ENCODE peak calls at places on chromosome 4, in eight cellular contexts. V is lower leg skin, Y is BE2C, S is HCT116, A is heart left ventricle, D is fibroblast of lung, X is retinal pigment epithelial cell, N is brain microvascular endothelial cell. L is an unnamed sample.
A peak's percentile ranks its signal among the peaks of the same experiment; 100 is the strongest.

GRCh38 chr4:153507679-153508073 is 41.5 kb downstream of the TMEM131L start:
- DNase-seq in V (no peak), Y (no peak), S (no peak), A (no peak), D (no peak), X (no peak), N (no peak), L (no peak)

GRCh38 chr4:109075617-109076016 is 226.8 kb downstream of the COL25A1 start:
- DNase-seq in V (no peak), Y (no peak), S (no peak), A (no peak), D (no peak), X (no peak), N (no peak), L (no peak)

GRCh38 chr4:36303430-36304137 is 22.2 kb downstream of the DTHD1 start:
- DNase-seq in V (no peak), Y (no peak), S (no peak), A (no peak), D (no peak), X (no peak), N (no peak), L (no peak)

GRCh38 chr4:52780206-52780605 is 29.0 kb upstream of the ERVMER34-1 start:
- DNase-seq in V (peak; percentile 30), Y (no peak), S (no peak), A (no peak), D (peak; percentile 65), X (no peak), N (no peak), L (no peak)

GRCh38 chr4:75843596-75843995 is 58.7 kb downstream of the PPEF2 start:
- DNase-seq in V (no peak), Y (no peak), S (no peak), A (no peak), D (no peak), X (no peak), N (no peak), L (no peak)

GRCh38 chr4:19104176-19104575 is 1082.6 kb upstream of the LCORL start:
- DNase-seq in V (no peak), Y (no peak), S (no peak), A (no peak), D (no peak), X (no peak), N (no peak), L (no peak)

GRCh38 chr4:152128356-152128755 is 367.5 kb upstream of the GATB start:
- DNase-seq in V (no peak), Y (no peak), S (no peak), A (no peak), D (no peak), X (no peak), N (no peak), L (no peak)

GRCh38 chr4:60133414-60133813 is 1066.7 kb upstream of the ADGRL3 start:
- DNase-seq in V (no peak), Y (no peak), S (no peak), A (no peak), D (peak; percentile 69), X (peak; percentile 58), N (peak; percentile 25), L (no peak)

GRCh38 chr4:87209182-87209581 is 11.2 kb downstream of the KLHL8 start:
- DNase-seq in V (no peak), Y (no peak), S (no peak), A (no peak), D (no peak), X (no peak), N (no peak), L (no peak)

GRCh38 chr4:98996056-98996941 is 778 bp downstream of the METAP1 start:
- DNase-seq in V (no peak), Y (no peak), S (no peak), A (no peak), D (peak; percentile 44), X (peak; percentile 4), N (peak; percentile 23), L (no peak)

GRCh38 chr4:113809313-113809712 is 47.8 kb upstream of the CAMK2D start:
- DNase-seq in V (peak; percentile 45), Y (no peak), S (no peak), A (no peak), D (peak; percentile 15), X (no peak), N (no peak), L (no peak)

GRCh38 chr4:128524311-128524710 is 236.7 kb upstream of the PGRMC2 start:
- DNase-seq in V (peak; percentile 50), Y (no peak), S (peak; percentile 53), A (no peak), D (peak; percentile 89), X (peak; percentile 78), N (peak; percentile 70), L (no peak)

GRCh38 chr4:13509442-13509841 is 25.3 kb upstream of the RAB28 start:
- DNase-seq in V (no peak), Y (no peak), S (no peak), A (no peak), D (no peak), X (no peak), N (no peak), L (no peak)

GRCh38 chr4:7539659-7540058 is 104.9 kb upstream of the PSAPL1 start:
- DNase-seq in V (no peak), Y (peak; percentile 100), S (peak; percentile 92), A (peak; percentile 51), D (peak; percentile 4), X (no peak), N (peak; percentile 0), L (no peak)

GRCh38 chr4:55397521-55398321 is 2.0 kb downstream of the TMEM165 start:
- DNase-seq in V (no peak), Y (no peak), S (no peak), A (no peak), D (peak; percentile 84), X (no peak), N (no peak), L (no peak)

GRCh38 chr4:53617101-53617680 is 25.9 kb upstream of the LNX1 start:
- DNase-seq in V (no peak), Y (no peak), S (no peak), A (no peak), D (no peak), X (no peak), N (no peak), L (no peak)

GRCh38 chr4:138834029-138834428 is 181.6 kb upstream of the NOCT start:
- DNase-seq in V (no peak), Y (no peak), S (no peak), A (no peak), D (no peak), X (no peak), N (no peak), L (no peak)

GRCh38 chr4:183098080-183098722 is 856 bp upstream of the WWC2 start:
- DNase-seq in V (peak; percentile 20), Y (peak; percentile 9), S (no peak), A (peak; percentile 86), D (peak; percentile 56), X (no peak), N (peak; percentile 29), L (peak; percentile 76)

GRCh38 chr4:22500831-22501714 is 14.8 kb downstream of the ADGRA3 start:
- DNase-seq in V (no peak), Y (no peak), S (peak; percentile 66), A (no peak), D (no peak), X (no peak), N (peak; percentile 66), L (no peak)

GRCh38 chr4:188328966-188329365 is 189.7 kb downstream of the TRIML1 start:
- DNase-seq in V (no peak), Y (no peak), S (no peak), A (no peak), D (no peak), X (no peak), N (no peak), L (no peak)
- TF ChIP-seq CTCF in V (no peak), Y (no peak), S (no peak), A (no peak), D (no peak), X (no peak), N (no peak), L (no peak)

GRCh38 chr4:23853986-23854385 is 35.9 kb downstream of the PPARGC1A start:
- DNase-seq in V (no peak), Y (no peak), S (no peak), A (no peak), D (no peak), X (no peak), N (no peak), L (no peak)

GRCh38 chr4:23856630-23857029 is 33.2 kb downstream of the PPARGC1A start:
- DNase-seq in V (no peak), Y (no peak), S (no peak), A (no peak), D (no peak), X (no peak), N (no peak), L (no peak)

GRCh38 chr4:23855912-23856605 is 33.8 kb downstream of the PPARGC1A start:
- DNase-seq in V (no peak), Y (no peak), S (no peak), A (no peak), D (peak; percentile 79), X (no peak), N (peak; percentile 21), L (no peak)

GRCh38 chr4:23861897-23862296 is 27.9 kb downstream of the PPARGC1A start:
- DNase-seq in V (no peak), Y (no peak), S (no peak), A (no peak), D (no peak), X (no peak), N (no peak), L (no peak)

DNA sequence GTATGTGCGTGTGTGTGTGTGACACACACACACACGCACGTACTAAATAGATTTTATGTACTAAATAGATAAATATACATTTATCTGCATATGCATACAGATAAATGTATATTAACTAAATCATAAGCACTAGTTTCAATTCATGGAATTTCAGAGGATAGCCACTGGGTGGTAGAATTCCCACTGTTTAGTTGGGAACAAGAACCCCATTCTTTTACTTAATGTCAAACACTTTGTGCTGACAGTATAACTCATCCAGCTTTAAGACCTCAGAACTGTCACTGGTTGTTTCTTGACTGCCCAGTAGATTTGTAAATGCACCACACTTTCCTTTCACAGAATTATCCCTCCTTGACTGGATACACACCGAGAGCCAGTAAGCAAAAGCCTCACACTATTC is 32.5 kb downstream of the PPARGC1A start:
- DNase-seq in V (no peak), Y (no peak), S (no peak), A (no peak), D (peak; percentile 80), X (no peak), N (peak; percentile 3), L (no peak)
- TF ChIP-seq CTCF in V (no peak), Y (peak; percentile 20), S (no peak), A (no peak), D (peak; percentile 47), X (peak; percentile 34), N (peak; percentile 13), L (peak; percentile 57)

DNA sequence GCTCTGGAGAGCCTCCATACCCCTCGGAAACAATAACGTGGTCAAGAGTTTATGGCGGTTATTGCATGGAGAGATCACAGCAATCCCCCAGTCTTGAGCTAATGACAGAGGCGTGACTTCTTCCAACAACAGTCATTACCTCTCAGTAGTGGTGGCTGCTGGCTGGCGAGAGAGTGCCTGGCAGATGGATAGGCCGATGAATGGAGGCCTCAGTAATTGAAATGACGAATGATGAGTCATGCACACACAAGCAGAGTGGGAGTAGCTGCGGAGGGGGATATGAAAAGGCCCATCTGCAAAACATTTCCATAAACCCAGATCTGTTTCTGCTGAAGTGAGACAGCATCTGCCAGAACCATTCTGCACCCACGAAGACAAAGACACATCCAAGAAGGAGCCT is 155.1 kb downstream of the STK32B start:
- DNase-seq in V (peak; percentile 55), Y (peak; percentile 71), S (peak; percentile 49), A (no peak), D (peak; percentile 43), X (no peak), N (peak; percentile 84), L (no peak)
- TF ChIP-seq CTCF in V (no peak), Y (no peak), S (no peak), A (no peak), D (no peak), X (no peak), N (no peak), L (no peak)

GRCh38 chr4:18021720-18022571 is at the start of gene LCORL:
- DNase-seq in V (peak; percentile 94), Y (peak; percentile 97), S (peak; percentile 93), A (peak; percentile 95), D (peak; percentile 97), X (peak; percentile 91), N (peak; percentile 96), L (peak; percentile 93)
- TF ChIP-seq CTCF in V (no peak), Y (no peak), S (no peak), A (peak; percentile 3), D (no peak), X (no peak), N (peak; percentile 4), L (peak; percentile 39)